ENCODE peak calls at places on chromosomes 2 and 18, in five cellular contexts. Z, F, X, M and W are unnamed samples.

GRCh38 chr2:111185496-111186022 is 64.8 kb downstream of the BCL2L11 start:
- DNase-seq in Z (peak), F (peak), X (peak), M (no peak), W (no peak)

GRCh38 chr2:237473474-237474453 is 13.3 kb upstream of the MLPH start:
- DNase-seq in Z (peak), F (peak), X (no peak), M (peak), W (no peak)

GRCh38 chr2:208285853-208286252 is 19.8 kb downstream of the PIKFYVE start:
- DNase-seq in Z (no peak), F (no peak), X (no peak), M (no peak), W (no peak)

GRCh38 chr2:233445152-233445830 is 91.0 kb downstream of the DGKD start:
- DNase-seq in Z (peak), F (no peak), X (no peak), M (no peak), W (no peak)

GRCh38 chr18:37524546-37525301 is 40.9 kb downstream of the CELF4 start:
- DNase-seq in Z (no peak), F (no peak), X (no peak), M (no peak), W (no peak)

GRCh38 chr2:207706936-207707860 is 4.2 kb upstream of the CCNYL1 start:
- DNase-seq in Z (no peak), F (no peak), X (peak), M (no peak), W (no peak)

GRCh38 chr18:28063181-28063790 is 113.6 kb downstream of the CDH2 start:
- DNase-seq in Z (no peak), F (no peak), X (no peak), M (peak), W (peak)

GRCh38 chr2:19350678-19351401 is 7.6 kb downstream of the OSR1 start:
- DNase-seq in Z (no peak), F (no peak), X (no peak), M (no peak), W (no peak)

GRCh38 chr2:62724886-62725711 is 19.6 kb downstream of the EHBP1 start:
- DNase-seq in Z (no peak), F (peak), X (peak), M (no peak), W (no peak)

GRCh38 chr2:239951825-239952224 is 73.3 kb downstream of the NDUFA10 start:
- DNase-seq in Z (no peak), F (no peak), X (no peak), M (no peak), W (no peak)

GRCh38 chr2:135059577-135059976 is 7.5 kb downstream of the RAB3GAP1 start:
- DNase-seq in Z (no peak), F (no peak), X (no peak), M (no peak), W (no peak)

GRCh38 chr2:135056790-135057189 is 4.7 kb downstream of the RAB3GAP1 start:
- DNase-seq in Z (no peak), F (no peak), X (no peak), M (peak), W (peak)

GRCh38 chr2:135052997-135053474 is 944 bp downstream of the RAB3GAP1 start:
- DNase-seq in Z (no peak), F (no peak), X (peak), M (peak), W (peak)

GRCh38 chr2:135052042-135052876 is at the start of gene RAB3GAP1:
- DNase-seq in Z (peak), F (peak), X (peak), M (peak), W (peak)

GRCh38 chr2:135055182-135055786 is 3.2 kb downstream of the RAB3GAP1 start:
- DNase-seq in Z (no peak), F (peak), X (no peak), M (peak), W (peak)
- H3K4me3 ChIP-seq in Z (no peak), F (peak), X (no peak), M (peak), W (no peak)

GRCh38 chr2:8303322-8303832 is 378.5 kb upstream of the ID2 start:
- DNase-seq in Z (peak), F (no peak), X (no peak), M (no peak), W (no peak)
- TF ChIP-seq CTCF in Z (peak), F (no peak), X (peak), M (no peak), W (no peak)

GRCh38 chr18:13447621-13448020 is 229.1 kb downstream of the LDLRAD4 start:
- DNase-seq in Z (no peak), F (no peak), X (no peak), M (peak), W (peak)
- H3K4me3 ChIP-seq in Z (peak), F (no peak), X (no peak), M (peak), W (no peak)

GRCh38 chr2:168945508-168945907 is 44.4 kb downstream of the G6PC2 start:
- DNase-seq in Z (no peak), F (no peak), X (no peak), M (no peak), W (no peak)

GRCh38 chr2:168939918-168940317 is 38.8 kb downstream of the G6PC2 start:
- DNase-seq in Z (no peak), F (no peak), X (no peak), M (no peak), W (no peak)

GRCh38 chr2:168948621-168949212 is 47.6 kb downstream of the G6PC2 start:
- DNase-seq in Z (no peak), F (peak), X (peak), M (no peak), W (peak)

GRCh38 chr2:168941297-168941696 is 40.2 kb downstream of the G6PC2 start:
- DNase-seq in Z (no peak), F (no peak), X (peak), M (no peak), W (no peak)

DNA sequence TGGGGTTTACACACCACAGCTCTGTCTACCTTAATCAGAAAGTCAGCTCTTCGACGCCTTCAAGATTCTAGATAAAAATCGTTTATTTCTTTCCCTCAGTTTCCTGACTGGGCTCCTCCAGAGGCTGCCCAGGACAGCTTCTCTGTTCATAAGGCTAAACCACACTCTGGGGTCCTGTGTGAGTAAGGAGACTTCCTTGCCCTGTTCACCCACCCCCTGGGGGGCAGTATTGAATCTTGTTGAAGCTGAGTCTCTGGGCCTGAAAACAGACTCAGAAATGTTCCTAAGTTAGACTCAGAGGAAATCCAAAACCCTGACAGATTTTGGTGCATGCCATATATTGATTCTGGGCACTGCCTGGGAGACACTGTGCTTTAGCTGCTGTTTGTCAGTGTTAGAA is 43.0 kb downstream of the G6PC2 start:
- DNase-seq in Z (no peak), F (no peak), X (peak), M (no peak), W (no peak)
- TF ChIP-seq CTCF in Z (no peak), F (peak), X (peak), M (no peak), W (no peak)

GRCh38 chr18:42706618-42707017 is 408.9 kb downstream of the RIT2 start:
- DNase-seq in Z (no peak), F (no peak), X (no peak), M (no peak), W (peak)
- H3K4me3 ChIP-seq in Z (no peak), F (no peak), X (no peak), M (no peak), W (no peak)

DNA sequence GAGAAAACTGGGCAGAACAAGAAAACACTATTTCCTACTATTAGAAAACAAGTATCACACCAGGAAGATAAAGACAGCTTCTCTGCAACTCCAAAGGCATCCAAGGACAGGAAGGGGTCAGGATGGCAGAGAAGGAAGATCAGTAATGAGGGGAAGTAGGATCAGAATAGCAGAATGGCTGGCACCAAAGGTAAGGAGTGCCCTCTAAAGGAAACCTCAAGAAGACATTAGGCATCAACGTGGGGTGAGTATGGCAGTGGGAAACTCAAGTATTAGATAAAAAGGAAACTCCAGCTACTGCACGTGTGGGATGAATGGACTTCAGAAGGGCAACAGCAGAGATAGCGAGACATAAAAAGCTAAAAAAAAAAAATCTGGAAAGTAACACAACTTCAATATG is 25.9 kb downstream of the HDLBP start:
- DNase-seq in Z (no peak), F (no peak), X (no peak), M (no peak), W (no peak)
- TF ChIP-seq CTCF in Z (no peak), F (no peak), X (no peak), M (no peak), W (no peak)

GRCh38 chr18:24659837-24660720 is 199.6 kb downstream of the HRH4 start:
- DNase-seq in Z (no peak), F (no peak), X (no peak), M (peak), W (peak)
- H3K4me3 ChIP-seq in Z (peak), F (peak), X (no peak), M (peak), W (peak)

GRCh38 chr2:212548459-212548815 is 9.8 kb upstream of the ERBB4 start:
- DNase-seq in Z (no peak), F (peak), X (no peak), M (peak), W (peak)
- TF ChIP-seq CTCF in Z (peak), F (peak), X (no peak), M (peak), W (peak)